ENCODE peak calls at places on chromosomes 13 and 19, in seven cellular contexts. F is upper lobe of left lung; D is stomach; A is effector memory CD4-positive, alpha-beta T cell; B is BE2C; P is IMR-90; V is tibial nerve. N is an unnamed sample.

GRCh38 chr13:100108913-100109507 is 20.1 kb downstream of the PCCA start:
- DNase-seq in F (no peak), P (peak; percentile 19), B (no peak), V (no peak), A (no peak), D (no peak), N (no peak)

GRCh38 chr13:44383945-44384344 is 10.3 kb downstream of the SERP2 start:
- DNase-seq in F (no peak), A (no peak), P (no peak), B (no peak), V (no peak), D (no peak), N (no peak)

GRCh38 chr13:49996166-49996915 is 501 bp upstream of the TRIM13 start:
- DNase-seq in F (peak; percentile 98), P (peak; percentile 90), B (peak; percentile 95), A (peak; percentile 84), D (peak; percentile 95), V (peak; percentile 89), N (peak; percentile 61)

GRCh38 chr13:21012211-21012610 is 49.2 kb downstream of the LATS2 start:
- DNase-seq in D (no peak), A (no peak), B (no peak), P (peak; percentile 93), F (no peak), V (no peak), N (no peak)

GRCh38 chr13:20392530-20392929 is 133.1 kb downstream of the CRYL1 start:
- DNase-seq in D (no peak), B (no peak), V (no peak), P (no peak), A (no peak), F (no peak), N (no peak)

GRCh38 chr13:111115841-111116500 is 861 bp downstream of the ARHGEF7 start:
- DNase-seq in B (no peak), P (peak; percentile 87), D (no peak), A (no peak), F (peak; percentile 84), V (peak; percentile 59), N (peak; percentile 77)

GRCh38 chr19:46410205-46411087 is 2.9 kb downstream of the CCDC8 start:
- DNase-seq in A (no peak), V (no peak), B (no peak), P (no peak), D (no peak), F (no peak), N (no peak)

GRCh38 chr13:30486230-30487074 is 20.7 kb upstream of the HMGB1 start:
- DNase-seq in F (no peak), P (no peak), A (no peak), B (no peak), D (peak; percentile 80), V (no peak), N (no peak)

GRCh38 chr19:23804676-23805075 is 46.0 kb upstream of the ZNF681 start:
- DNase-seq in V (no peak), P (no peak), D (no peak), B (no peak), F (no peak), A (no peak), N (no peak)

GRCh38 chr19:31532034-31532433 is 182.8 kb upstream of the TSHZ3 start:
- DNase-seq in P (no peak), B (no peak), D (no peak), A (no peak), F (no peak), V (no peak), N (no peak)

GRCh38 chr19:11061951-11062350 is 27.3 kb upstream of the LDLR start:
- DNase-seq in D (no peak), V (no peak), P (no peak), A (no peak), F (no peak), B (no peak), N (no peak)

GRCh38 chr19:2469102-2469914 is 6.6 kb upstream of the GADD45B start:
- DNase-seq in D (no peak), F (no peak), B (no peak), V (no peak), A (no peak), P (peak; percentile 78), N (no peak)

GRCh38 chr19:18942692-18943091 is 1.7 kb upstream of the HOMER3 start:
- DNase-seq in P (no peak), A (no peak), B (no peak), F (no peak), D (no peak), V (no peak), N (no peak)

GRCh38 chr19:18940791-18941627 is at the start of gene HOMER3:
- DNase-seq in F (peak; percentile 97), A (peak; percentile 64), D (peak; percentile 86), V (peak; percentile 76), P (peak; percentile 39), B (peak; percentile 87), N (no peak)

GRCh38 chr19:18939922-18940775 is 868 bp downstream of the HOMER3 start:
- DNase-seq in P (peak; percentile 46), F (peak; percentile 89), V (no peak), B (no peak), D (peak; percentile 37), A (no peak), N (no peak)

GRCh38 chr19:18941628-18942354 is 774 bp upstream of the HOMER3 start:
- DNase-seq in V (no peak), A (no peak), F (no peak), P (no peak), D (no peak), B (no peak), N (no peak)

GRCh38 chr19:18939163-18939562 is 1.9 kb downstream of the HOMER3 start:
- DNase-seq in D (no peak), P (no peak), B (no peak), A (no peak), V (no peak), F (no peak), N (no peak)
- H3K4me3 ChIP-seq in D (no peak overlapping the region), P (peak overlapping the region; percentile 73), B (no peak overlapping the region), A (no peak overlapping the region), V (no peak overlapping the region), F (no peak overlapping the region), N (peak overlapping the region; percentile 88)

DNA sequence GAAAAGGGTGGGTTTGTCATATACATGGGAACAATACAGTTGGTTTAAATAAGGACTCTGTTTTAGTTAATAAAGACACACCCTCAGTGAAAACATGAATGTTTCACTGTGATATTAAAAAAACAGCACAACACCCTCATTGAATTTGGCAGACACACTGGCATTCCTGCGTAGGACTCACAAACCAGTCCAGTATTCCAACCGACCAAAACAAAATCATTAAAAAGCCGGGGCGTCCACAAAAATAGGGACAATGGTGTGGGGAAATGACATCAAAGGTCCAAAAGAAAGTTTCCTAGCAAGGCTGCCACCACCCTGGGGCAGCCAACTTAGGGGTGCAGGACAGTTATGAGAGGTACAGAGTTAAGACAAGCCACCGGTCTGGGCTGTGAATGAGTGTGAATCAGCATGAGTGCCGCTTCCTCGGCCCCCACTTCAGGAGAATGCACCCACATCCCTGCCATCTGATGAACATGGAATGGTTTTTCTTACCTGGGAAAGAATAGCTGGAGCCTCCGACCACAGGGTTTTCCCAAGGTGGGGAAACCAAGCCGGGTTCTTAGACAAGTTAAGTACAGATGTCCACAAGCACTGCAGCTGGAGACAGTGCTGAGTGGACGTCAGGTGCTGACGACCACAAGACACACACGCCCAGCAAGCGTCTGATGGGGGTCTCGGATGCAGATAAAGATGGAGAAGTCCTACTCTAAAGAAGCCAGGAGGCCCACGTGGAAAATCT is 73.3 kb downstream of the KLF2 start:
- DNase-seq in V (peak; percentile 51), P (no peak), F (no peak), D (no peak), A (no peak), B (no peak), N (no peak)
- H3K4me3 ChIP-seq in V (no peak overlapping the region), P (no peak overlapping the region), F (no peak overlapping the region), D (no peak overlapping the region), A (no peak overlapping the region), B (no peak overlapping the region), N (no peak overlapping the region)

GRCh38 chr13:113819341-113819730 is 44.5 kb downstream of the GAS6 start:
- DNase-seq in P (no peak), D (no peak), F (peak; percentile 79), B (no peak), V (no peak), A (no peak), N (no peak)

GRCh38 chr13:113820813-113821651 is 42.8 kb downstream of the GAS6 start:
- DNase-seq in V (peak; percentile 75), A (no peak), P (peak; percentile 99), B (peak; percentile 92), D (no peak), F (peak; percentile 86), N (peak; percentile 95)

GRCh38 chr13:113821847-113822246 is 42.0 kb downstream of the GAS6 start:
- DNase-seq in D (no peak), P (no peak), F (peak; percentile 83), V (no peak), A (no peak), B (no peak), N (no peak)

GRCh38 chr13:113818700-113819295 is 45.1 kb downstream of the GAS6 start:
- DNase-seq in F (peak; percentile 81), P (no peak), A (no peak), D (no peak), B (no peak), V (no peak), N (no peak)

GRCh38 chr13:113819731-113820715 is 43.9 kb downstream of the GAS6 start:
- DNase-seq in A (no peak), D (no peak), B (no peak), V (no peak), F (peak; percentile 78), P (no peak), N (no peak)
- H3K4me3 ChIP-seq in A (no peak overlapping the region), D (peak overlapping the region; percentile 24), B (no peak overlapping the region), V (no peak overlapping the region), F (no peak overlapping the region), P (no peak overlapping the region), N (no peak overlapping the region)

GRCh38 chr13:51603716-51604115 is 19.5 kb downstream of the WDFY2 start:
- DNase-seq in A (no peak), D (no peak), B (no peak), P (no peak), V (no peak), F (no peak), N (no peak)

GRCh38 chr13:51605698-51606097 is 21.4 kb downstream of the WDFY2 start:
- DNase-seq in D (no peak), V (no peak), F (no peak), P (no peak), B (no peak), A (no peak), N (no peak)

GRCh38 chr13:51601601-51602348 is 17.5 kb downstream of the WDFY2 start:
- DNase-seq in A (no peak), B (no peak), F (no peak), P (no peak), D (no peak), V (no peak), N (no peak)

GRCh38 chr13:51599444-51600176 is 15.3 kb downstream of the WDFY2 start:
- DNase-seq in P (no peak), D (no peak), B (no peak), A (no peak), V (no peak), F (no peak), N (no peak)

GRCh38 chr13:51600703-51601102 is 16.4 kb downstream of the WDFY2 start:
- DNase-seq in A (no peak), B (no peak), F (no peak), P (no peak), V (no peak), D (no peak), N (no peak)
- H3K4me3 ChIP-seq in A (no peak overlapping the region), B (no peak overlapping the region), F (no peak overlapping the region), P (no peak overlapping the region), V (no peak overlapping the region), D (no peak overlapping the region), N (no peak overlapping the region)

N was measured in AG09309.